ENCODE peak calls at places on chromosomes 13 and 19, in four cellular contexts. B is lower leg skin, P is upper lobe of left lung, T is fibroblast of mammary gland. N is an unnamed sample.
A peak's percentile ranks its signal among the peaks of the same experiment; 100 is the strongest.

GRCh38 chr19:46704379-46705076 is 12.4 kb downstream of the PRKD2 start:
- DNase-seq in B (peak; percentile 57), P (peak; percentile 75), T (peak; percentile 40), N (peak; percentile 86)

GRCh38 chr13:82962422-82962821 is 919.9 kb downstream of the SLITRK1 start:
- DNase-seq in B (no peak), P (no peak), T (peak; percentile 11), N (no peak)

GRCh38 chr19:50155520-50156109 is 7.5 kb downstream of the IZUMO2 start:
- DNase-seq in B (no peak), P (no peak), T (no peak), N (no peak)

GRCh38 chr13:80217614-80218456 is 123.1 kb downstream of the SPRY2 start:
- DNase-seq in B (no peak), P (no peak), T (no peak), N (no peak)

GRCh38 chr19:41707871-41708371 is 505 bp upstream of the CEACAM5 start:
- DNase-seq in B (no peak), P (peak; percentile 15), T (no peak), N (peak; percentile 1)

GRCh38 chr19:34124828-34125227 is 47.5 kb upstream of the LSM14A start:
- DNase-seq in B (no peak), P (no peak), T (peak; percentile 1), N (no peak)

GRCh38 chr13:91369432-91369831 is 21.9 kb downstream of the MIR17HG start:
- DNase-seq in B (no peak), P (no peak), T (peak; percentile 49), N (no peak)

GRCh38 chr19:2969104-2969504 is 8.3 kb upstream of the TLE6 start:
- DNase-seq in B (no peak), P (no peak), T (peak; percentile 49), N (no peak)

GRCh38 chr19:47755065-47755761 is 9.9 kb downstream of the NOP53 start:
- DNase-seq in B (no peak), P (no peak), T (no peak), N (no peak)

GRCh38 chr13:71320452-71320851 is 546.6 kb downstream of the DACH1 start:
- DNase-seq in B (no peak), P (no peak), T (peak; percentile 4), N (no peak)

GRCh38 chr13:40565282-40566148 is 100.9 kb downstream of the FOXO1 start:
- DNase-seq in B (no peak), P (no peak), T (peak; percentile 27), N (no peak)

GRCh38 chr13:60338754-60339153 is 58.3 kb upstream of the TDRD3 start:
- DNase-seq in B (no peak), P (no peak), T (no peak), N (no peak)

GRCh38 chr13:90445179-90445578 is 902.3 kb upstream of the MIR17HG start:
- DNase-seq in B (peak; percentile 14), P (no peak), T (peak; percentile 88), N (no peak)

GRCh38 chr13:90201198-90201597 is 1146.3 kb upstream of the MIR17HG start:
- DNase-seq in B (no peak), P (no peak), T (peak; percentile 73), N (no peak)

GRCh38 chr19:8355631-8356402 is 8.1 kb upstream of the ANGPTL4 start:
- DNase-seq in B (peak; percentile 64), P (peak; percentile 84), T (peak; percentile 100), N (no peak)

GRCh38 chr13:46831588-46832194 is 34.7 kb upstream of the ESD start:
- DNase-seq in B (peak; percentile 47), P (no peak), T (peak; percentile 71), N (no peak)
- TF ChIP-seq CTCF in B (no peak), P (peak; percentile 54), T (peak; percentile 80), N (peak; percentile 87)

DNA sequence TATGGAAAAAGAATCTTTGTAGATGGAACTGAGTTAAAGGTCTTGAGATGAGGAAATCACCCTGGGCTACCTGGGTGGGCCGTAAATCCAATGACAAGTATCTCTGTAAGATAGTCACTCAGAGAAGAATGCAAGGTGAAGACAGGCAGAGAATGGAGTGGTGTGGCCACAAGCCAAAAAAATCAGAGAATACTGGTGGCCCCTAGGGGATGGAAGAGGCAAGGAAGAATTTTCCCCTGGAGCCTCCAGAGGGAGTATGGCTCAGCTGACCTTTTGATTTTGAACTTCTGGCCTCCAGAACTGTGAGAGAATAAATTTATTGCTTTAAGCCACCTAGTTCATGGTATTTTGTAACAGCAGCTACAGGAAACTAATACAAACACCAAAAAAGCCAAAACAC is 32.7 kb upstream of the CSNK1A1L start:
- DNase-seq in B (no peak), P (no peak), T (peak; percentile 84), N (no peak)
- TF ChIP-seq CTCF in B (no peak), P (no peak), T (peak; percentile 56), N (no peak)

GRCh38 chr19:1154731-1155351 is 19.2 kb downstream of the SBNO2 start:
- DNase-seq in B (peak; percentile 83), P (peak; percentile 96), T (peak; percentile 87), N (no peak)
- TF ChIP-seq CTCF in B (no peak), P (no peak), T (no peak), N (no peak)

DNA sequence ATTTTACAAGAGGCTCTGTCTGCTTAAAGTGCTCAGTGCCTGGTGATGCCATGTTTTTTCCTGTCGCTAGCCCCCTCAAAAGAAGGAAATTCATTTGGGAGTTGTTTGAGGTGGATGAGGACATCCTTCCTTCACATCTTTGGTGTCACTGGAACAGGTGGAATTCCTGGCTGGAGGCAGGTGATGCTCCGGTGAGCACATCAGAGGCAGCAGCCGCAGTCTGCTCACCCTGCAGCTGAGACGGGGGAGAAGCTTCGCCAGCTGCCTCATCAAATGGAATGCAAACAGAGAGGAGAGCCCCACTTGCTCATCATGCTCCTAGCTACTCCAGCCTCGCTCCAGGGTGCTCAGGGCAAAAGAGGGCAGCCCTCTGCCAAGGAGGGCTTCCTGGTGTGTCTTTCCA is 74.1 kb upstream of the UBL3 start:
- DNase-seq in B (no peak), P (no peak), T (peak; percentile 59), N (no peak)
- TF ChIP-seq CTCF in B (no peak), P (peak; percentile 18), T (no peak), N (no peak)